ENCODE peak calls at places on chromosome 13, in four cellular contexts. W, Q, J and X are unnamed samples.

GRCh38 chr13:37598572-37598971 is at the start of gene POSTN:
- DNase-seq in W (no peak), Q (no peak), J (no peak), X (no peak)

GRCh38 chr13:72390909-72391308 is 336.5 kb downstream of the MZT1 start:
- DNase-seq in J (no peak), Q (peak; percentile 10), W (no peak), X (no peak)

GRCh38 chr13:54953786-54954185 is 1925.2 kb downstream of the OLFM4 start:
- DNase-seq in J (no peak), W (no peak), Q (no peak), X (no peak)

GRCh38 chr13:76600086-76600485 is 286.1 kb downstream of the KCTD12 start:
- DNase-seq in W (no peak), Q (no peak), J (no peak), X (no peak)

GRCh38 chr13:103195762-103196161 is 129.5 kb upstream of the SLC10A2 start:
- DNase-seq in Q (no peak), J (no peak), W (no peak), X (no peak)

GRCh38 chr13:109569938-109570711 is 216.3 kb downstream of the IRS2 start:
- DNase-seq in W (no peak), J (no peak), Q (no peak), X (peak; percentile 8)

GRCh38 chr13:32362574-32362973 is 47.3 kb downstream of the BRCA2 start:
- DNase-seq in Q (no peak), J (no peak), W (no peak), X (no peak)

GRCh38 chr13:99275093-99275469 is 16.9 kb upstream of the GPR18 start:
- DNase-seq in Q (no peak), J (no peak), W (no peak), X (no peak)

GRCh38 chr13:42814868-42815267 is 33.5 kb downstream of the FAM216B start:
- DNase-seq in W (peak; percentile 3), Q (no peak), J (peak; percentile 31), X (no peak)

GRCh38 chr13:23354520-23354919 is 79.0 kb downstream of the SACS start:
- DNase-seq in Q (no peak), W (no peak), J (no peak), X (no peak)

GRCh38 chr13:111198979-111199378 is 83.9 kb downstream of the ARHGEF7 start:
- DNase-seq in Q (no peak), W (no peak), J (no peak), X (no peak)

GRCh38 chr13:75345191-75345590 is 136.8 kb downstream of the TBC1D4 start:
- DNase-seq in Q (no peak), J (no peak), W (no peak), X (no peak)

GRCh38 chr13:24651718-24652345 is 28.4 kb upstream of the ATP12A start:
- DNase-seq in J (no peak), Q (no peak), W (no peak), X (no peak)

GRCh38 chr13:45393941-45394570 is 24.1 kb downstream of the SLC25A30 start:
- DNase-seq in W (peak; percentile 58), Q (peak; percentile 61), J (peak; percentile 81), X (no peak)

GRCh38 chr13:30870049-30870884 is 35.8 kb upstream of the MEDAG start:
- DNase-seq in W (no peak), J (no peak), Q (no peak), X (no peak)

GRCh38 chr13:36725936-36726335 is 52.1 kb downstream of the SERTM1 start:
- DNase-seq in Q (no peak), W (no peak), J (no peak), X (no peak)

GRCh38 chr13:20159646-20160345 is 1.1 kb downstream of the GJA3 start:
- DNase-seq in J (no peak), Q (no peak), W (no peak), X (no peak)

GRCh38 chr13:95652821-95653220 is 8.3 kb upstream of the DZIP1 start:
- DNase-seq in J (no peak), Q (no peak), W (no peak), X (no peak)

GRCh38 chr13:98184796-98185195 is 7.7 kb upstream of the RNF113B start:
- DNase-seq in Q (no peak), W (no peak), J (no peak), X (no peak)

GRCh38 chr13:23506821-23507210 is 63.4 kb upstream of the TNFRSF19 start:
- DNase-seq in J (peak; percentile 50), Q (no peak), W (no peak), X (no peak)

GRCh38 chr13:51781246-51782022 is 22.5 kb downstream of the DHRS12 start:
- DNase-seq in J (peak; percentile 63), Q (no peak), W (no peak), X (no peak)

GRCh38 chr13:86572115-86572514 is 772.9 kb upstream of the SLITRK6 start:
- DNase-seq in Q (no peak), J (no peak), W (no peak), X (no peak)

GRCh38 chr13:113305208-113305607 is 8.2 kb downstream of the LAMP1 start:
- DNase-seq in J (no peak), W (no peak), Q (no peak), X (no peak)
- TF ChIP-seq PBX3 in J (no peak), W (no peak), Q (no peak), X (no peak)

GRCh38 chr13:101305981-101306411 is 110.3 kb downstream of the NALCN start:
- DNase-seq in J (peak; percentile 6), Q (no peak), W (no peak), X (no peak)

GRCh38 chr13:101306773-101307172 is 109.5 kb downstream of the NALCN start:
- DNase-seq in Q (no peak), J (no peak), W (no peak), X (no peak)

GRCh38 chr13:101308247-101309013 is 107.9 kb downstream of the NALCN start:
- DNase-seq in W (no peak), J (no peak), Q (no peak), X (no peak)

GRCh38 chr13:101309014-101309619 is 107.2 kb downstream of the NALCN start:
- DNase-seq in J (no peak), W (no peak), Q (no peak), X (no peak)

DNA sequence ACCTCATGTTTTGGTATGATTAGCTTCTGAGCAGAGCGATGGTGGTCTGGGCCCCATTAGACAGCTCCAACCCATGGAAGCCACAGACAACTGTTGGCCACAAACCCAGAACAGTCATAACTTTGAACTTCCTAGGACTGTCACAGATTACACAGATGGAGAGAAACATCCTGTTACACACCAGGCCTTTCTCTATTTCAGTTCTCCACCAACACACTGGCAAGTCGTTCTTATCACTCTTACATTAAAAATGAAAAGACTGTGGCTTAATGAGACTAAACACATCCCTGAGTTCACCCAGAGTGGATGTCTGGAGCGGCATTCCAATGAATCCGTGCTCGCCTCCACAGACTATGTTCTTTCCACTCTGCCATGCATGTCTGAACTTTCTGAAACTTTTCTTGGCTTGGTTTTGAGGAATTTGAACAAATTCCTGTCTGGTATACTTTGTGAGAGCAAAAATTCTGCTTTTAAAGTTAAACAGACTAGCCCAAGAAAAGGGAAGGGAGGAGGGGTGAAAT is 109.1 kb downstream of the NALCN start:
- DNase-seq in Q (no peak), J (no peak), W (no peak), X (no peak)
- TF ChIP-seq PBX3 in Q (no peak), J (peak; percentile 60), W (no peak), X (no peak)

GRCh38 chr13:60019119-60019993 is 144.4 kb downstream of the DIAPH3 start:
- DNase-seq in W (no peak), J (no peak), Q (peak; percentile 3), X (peak; percentile 17)
- TF ChIP-seq PBX3 in W (no peak), J (no peak), Q (no peak), X (no peak)

GRCh38 chr13:27374650-27375049 is 49.8 kb upstream of the GTF3A start:
- DNase-seq in J (peak; percentile 75), W (peak; percentile 76), Q (peak; percentile 74), X (no peak)
- TF ChIP-seq PBX3 in J (no peak), W (no peak), Q (no peak), X (no peak)

GRCh38 chr13:85186646-85187045 is 612.6 kb downstream of the SLITRK6 start:
- DNase-seq in J (no peak), W (no peak), Q (no peak), X (no peak)
- TF ChIP-seq PBX3 in J (no peak), W (no peak), Q (no peak), X (no peak)

GRCh38 chr13:112686364-112686763 is 3.5 kb upstream of the ATP11A start:
- DNase-seq in Q (no peak), W (no peak), J (no peak), X (no peak)
- TF ChIP-seq PBX3 in Q (no peak), W (no peak), J (no peak), X (no peak)

GRCh38 chr13:47420568-47420967 is 523.7 kb upstream of the HTR2A start:
- DNase-seq in J (no peak), W (no peak), Q (no peak), X (no peak)
- TF ChIP-seq PBX3 in J (no peak), W (no peak), Q (no peak), X (no peak)

DNA sequence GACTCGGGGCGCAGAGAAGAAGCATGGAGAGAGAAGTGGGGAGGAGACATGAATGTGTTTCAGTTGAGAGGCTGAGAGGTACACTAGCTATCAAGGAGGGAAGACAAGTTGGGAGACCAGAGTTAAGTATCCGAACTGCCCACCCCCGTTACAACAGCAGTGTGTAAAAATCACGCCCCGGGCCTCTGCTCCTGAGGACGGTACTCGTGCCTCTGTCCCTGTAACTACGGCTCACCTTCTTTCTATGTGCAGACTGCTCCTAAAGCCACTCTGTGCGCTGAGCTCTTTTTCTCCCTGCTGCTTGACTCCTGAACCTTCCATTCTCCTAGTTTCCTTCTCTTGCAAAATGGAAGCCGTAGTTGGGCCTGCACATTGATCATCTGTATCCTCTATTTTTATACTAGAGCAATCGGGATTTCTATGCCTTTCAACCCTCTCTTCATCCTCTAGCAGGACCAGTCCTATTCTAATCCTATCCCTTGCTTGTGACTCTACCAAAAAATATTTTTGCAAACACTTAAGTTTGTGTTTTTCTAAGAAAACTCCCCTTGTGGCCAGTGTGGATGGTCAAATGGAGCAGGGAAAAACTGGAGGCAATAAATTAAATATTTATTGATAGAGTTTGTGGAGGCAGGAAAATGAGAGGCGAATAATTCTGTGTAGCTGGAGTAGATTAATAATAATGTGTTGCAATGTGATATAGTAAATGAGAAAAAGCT is 569 bp downstream of the POLR1D start:
- DNase-seq in W (no peak), Q (peak; percentile 8), J (peak; percentile 11), X (no peak)
- TF ChIP-seq PBX3 in W (no peak), Q (no peak), J (no peak), X (no peak)

DNA sequence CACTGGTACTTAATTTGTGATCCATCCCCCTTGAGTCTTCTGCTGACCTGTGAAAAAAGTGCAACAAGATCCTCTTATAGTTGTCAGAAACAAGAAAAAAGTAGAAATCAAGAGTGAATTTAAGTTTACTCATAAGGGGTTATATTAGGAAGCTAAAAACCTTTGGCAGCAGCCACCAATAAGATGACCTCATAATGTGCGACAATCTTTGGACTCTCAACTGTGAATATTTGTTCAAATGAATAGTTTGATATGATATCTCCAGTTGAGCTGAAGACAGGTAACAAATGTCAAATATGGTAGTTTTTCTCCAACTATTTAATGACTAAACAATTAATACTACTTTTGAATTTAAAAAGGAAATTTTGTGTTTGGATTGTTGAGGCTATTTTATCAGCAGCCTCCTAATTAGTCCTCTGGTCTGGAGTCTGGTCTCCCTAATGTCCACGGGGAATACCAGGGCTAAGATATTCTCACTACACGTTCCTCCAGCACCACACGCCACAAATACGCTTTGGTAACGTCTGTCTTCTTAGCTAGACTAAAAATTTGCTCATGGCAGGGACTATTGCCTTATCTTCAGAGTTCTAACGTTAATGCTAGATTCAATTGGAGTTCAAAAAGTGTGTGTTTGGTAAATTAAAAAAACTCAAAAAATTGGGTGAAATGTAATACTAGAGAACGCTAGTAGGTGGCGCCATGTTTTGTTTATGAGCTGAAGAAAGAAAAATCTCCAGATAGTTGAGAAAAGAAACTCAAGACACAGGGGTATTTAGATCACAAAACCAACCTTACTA is 51.0 kb upstream of the PDX1 start:
- DNase-seq in Q (no peak), W (no peak), J (no peak), X (no peak)
- TF ChIP-seq PBX3 in Q (no peak), W (no peak), J (no peak), X (no peak)